ENCODE peak calls at places on chromosomes 4 and X, in four cellular contexts. H, Z, Q and S are unnamed samples.

GRCh38 chr4:87122252-87122651 is 98.2 kb downstream of the KLHL8 start:
- DNase-seq in H (no peak), Z (no peak), Q (no peak), S (peak; percentile 80)

GRCh38 chr4:189792819-189793618 is 147.7 kb upstream of the FRG1 start:
- DNase-seq in H (no peak), Z (peak; percentile 49), Q (peak; percentile 64), S (peak; percentile 77)

GRCh38 chrX:143027262-143027661 is 1.5 kb downstream of the SPANXN4 start:
- DNase-seq in H (no peak), Z (no peak), Q (no peak), S (no peak)

GRCh38 chrX:53247928-53248327 is 22.9 kb upstream of the KDM5C start:
- DNase-seq in H (no peak), Z (no peak), Q (no peak), S (no peak)

GRCh38 chrX:46683023-46683422 is 75.9 kb downstream of the SLC9A7 start:
- DNase-seq in H (no peak), Z (no peak), Q (no peak), S (no peak)

GRCh38 chr4:75834095-75834771 is 68.0 kb downstream of the PPEF2 start:
- DNase-seq in H (no peak), Z (no peak), Q (no peak), S (no peak)

GRCh38 chrX:110131031-110131430 is 128.1 kb downstream of the TMEM164 start:
- DNase-seq in H (no peak), Z (no peak), Q (no peak), S (no peak)

GRCh38 chr4:72536443-72536842 is 32.6 kb downstream of the ADAMTS3 start:
- DNase-seq in H (no peak), Z (no peak), Q (no peak), S (no peak)

GRCh38 chrX:31572396-31572795 is 500.6 kb upstream of the FTHL17 start:
- DNase-seq in H (no peak), Z (no peak), Q (no peak), S (no peak)

GRCh38 chrX:9148626-9149385 is 114.9 kb upstream of the FAM9B start:
- DNase-seq in H (no peak), Z (no peak), Q (no peak), S (no peak)

GRCh38 chr4:184732126-184732525 is 1.8 kb downstream of the CENPU start:
- DNase-seq in H (no peak), Z (no peak), Q (no peak), S (no peak)

GRCh38 chr4:95410387-95411005 is 138.3 kb downstream of the UNC5C start:
- DNase-seq in H (no peak), Z (no peak), Q (no peak), S (no peak)

GRCh38 chr4:29536745-29537144 is 1183.4 kb upstream of the PCDH7 start:
- DNase-seq in H (no peak), Z (no peak), Q (no peak), S (no peak)

GRCh38 chrX:71652405-71652804 is 14.9 kb upstream of the LOC101059915 start:
- DNase-seq in H (no peak), Z (no peak), Q (no peak), S (no peak)

GRCh38 chr4:93825551-93826216 is 2.9 kb upstream of the ATOH1 start:
- DNase-seq in H (no peak), Z (no peak), Q (no peak), S (no peak)

GRCh38 chr4:121147923-121148443 is 16.1 kb downstream of the TNIP3 start:
- DNase-seq in H (no peak), Z (no peak), Q (no peak), S (no peak)

GRCh38 chr4:336893-337142 is 796 bp upstream of the ZNF141 start:
- DNase-seq in H (no peak), Z (no peak), Q (no peak), S (peak; percentile 83)

GRCh38 chr4:337143-337931 is at the start of gene ZNF141:
- DNase-seq in H (peak; percentile 99), Z (peak; percentile 96), Q (peak; percentile 95), S (peak; percentile 99)

GRCh38 chr4:338759-339097 is 1.1 kb downstream of the ZNF141 start:
- DNase-seq in H (no peak), Z (no peak), Q (peak; percentile 16), S (no peak)

GRCh38 chr4:337932-338758 is 531 bp downstream of the ZNF141 start:
- DNase-seq in H (peak; percentile 93), Z (no peak), Q (peak; percentile 53), S (no peak)

DNA sequence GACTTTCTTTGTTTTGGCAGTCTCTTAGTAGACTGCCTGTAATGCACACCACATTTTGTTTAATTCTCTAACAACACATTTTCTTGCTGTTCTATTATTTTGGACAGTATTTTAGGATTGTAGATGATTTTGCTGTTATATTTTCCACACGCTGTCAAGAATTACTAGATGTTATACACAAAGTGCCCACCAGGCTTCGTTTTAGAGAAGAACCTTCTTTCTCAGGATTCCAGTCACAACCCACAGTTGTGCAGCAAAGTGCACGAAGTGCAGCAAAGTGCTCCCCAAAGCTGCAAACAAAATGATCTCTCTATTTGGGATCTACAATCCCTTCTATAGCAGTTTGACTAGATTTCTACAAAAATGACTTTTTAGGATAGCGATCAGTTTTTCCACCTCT is 2.4 kb downstream of the ZNF141 start:
- DNase-seq in H (no peak), Z (no peak), Q (no peak), S (no peak)
- H3K9me3 ChIP-seq in H (no peaks in the 10 kb centered on the region), Z (peaks cover 45% of the 10 kb centered on the region), Q (peaks cover 22% of the 10 kb centered on the region), S (peaks cover 2% of the 10 kb centered on the region)

GRCh38 chrX:69258893-69259292 is 93.6 kb upstream of the PJA1 start:
- DNase-seq in H (no peak), Z (no peak), Q (no peak), S (no peak)
- H3K27me3 ChIP-seq in H (peaks cover 4% of the 10 kb centered on the region), Z (no peaks in the 10 kb centered on the region), Q (no peaks in the 10 kb centered on the region), S (no peaks in the 10 kb centered on the region)

DNA sequence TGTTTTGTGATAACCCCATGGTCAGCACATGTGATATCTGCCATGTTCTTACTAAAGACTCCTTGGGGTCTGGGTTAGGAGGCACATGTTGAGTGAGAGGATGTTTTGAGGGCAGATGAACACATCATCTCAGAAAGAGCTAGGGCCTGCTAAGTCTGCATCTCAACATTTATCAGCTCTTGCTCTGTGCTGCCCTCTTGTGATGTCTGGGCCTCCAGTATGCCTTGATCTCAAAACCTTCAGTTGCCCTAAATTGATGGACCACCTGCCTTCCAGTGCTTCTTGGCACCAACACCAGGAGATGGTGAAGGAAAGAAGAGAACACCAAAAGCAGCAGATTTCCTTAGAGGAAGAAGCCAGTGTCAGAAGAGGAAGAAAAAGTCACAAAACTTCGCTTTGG is 22.5 kb downstream of the MID1 start:
- DNase-seq in H (no peak), Z (no peak), Q (no peak), S (no peak)
- TF ChIP-seq CTCF in H (no peak), Z (peak; percentile 55), Q (peak; percentile 53), S (no peak)

GRCh38 chrX:42951747-42952146 is 173.8 kb upstream of the PPP1R2C start:
- DNase-seq in H (no peak), Z (no peak), Q (no peak), S (no peak)
- H3K9me3 ChIP-seq in H (no peaks in the 10 kb centered on the region), Z (no peaks in the 10 kb centered on the region), Q (no peaks in the 10 kb centered on the region), S (no peaks in the 10 kb centered on the region)

GRCh38 chr4:113013746-113014145 is 35.7 kb upstream of the ANK2 start:
- DNase-seq in H (no peak), Z (no peak), Q (no peak), S (no peak)
- H3K27me3 ChIP-seq in H (no peaks in the 10 kb centered on the region), Z (no peaks in the 10 kb centered on the region), Q (no peaks in the 10 kb centered on the region), S (no peaks in the 10 kb centered on the region)

GRCh38 chrX:38192007-38192625 is 28.6 kb downstream of the SRPX start:
- DNase-seq in H (no peak), Z (no peak), Q (no peak), S (no peak)
- TF ChIP-seq CTCF in H (no peak), Z (peak; percentile 55), Q (peak; percentile 47), S (no peak)

DNA sequence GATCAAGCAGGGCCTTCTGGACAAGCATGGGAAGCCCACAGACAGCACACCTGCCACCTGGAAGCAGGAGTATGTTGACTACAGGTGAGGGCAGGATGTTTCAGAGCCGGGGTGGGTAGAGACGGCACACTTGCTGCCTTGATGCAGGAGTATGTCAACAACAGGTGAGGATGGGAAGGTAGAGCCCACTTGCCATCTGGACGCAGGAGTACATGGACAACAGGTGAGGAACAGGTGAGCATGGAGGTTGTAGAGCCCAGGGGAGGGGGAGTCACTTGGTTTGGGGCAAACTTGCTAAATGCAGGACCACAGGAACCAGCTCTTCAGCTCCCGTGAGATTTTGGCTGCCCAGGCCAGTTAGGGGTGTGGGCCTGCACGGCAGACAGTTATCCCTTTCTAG is 12.0 kb downstream of the DKC1 start:
- DNase-seq in H (no peak), Z (no peak), Q (no peak), S (no peak)
- H3K9me3 ChIP-seq in H (no peaks in the 10 kb centered on the region), Z (no peaks in the 10 kb centered on the region), Q (no peaks in the 10 kb centered on the region), S (no peaks in the 10 kb centered on the region)

DNA sequence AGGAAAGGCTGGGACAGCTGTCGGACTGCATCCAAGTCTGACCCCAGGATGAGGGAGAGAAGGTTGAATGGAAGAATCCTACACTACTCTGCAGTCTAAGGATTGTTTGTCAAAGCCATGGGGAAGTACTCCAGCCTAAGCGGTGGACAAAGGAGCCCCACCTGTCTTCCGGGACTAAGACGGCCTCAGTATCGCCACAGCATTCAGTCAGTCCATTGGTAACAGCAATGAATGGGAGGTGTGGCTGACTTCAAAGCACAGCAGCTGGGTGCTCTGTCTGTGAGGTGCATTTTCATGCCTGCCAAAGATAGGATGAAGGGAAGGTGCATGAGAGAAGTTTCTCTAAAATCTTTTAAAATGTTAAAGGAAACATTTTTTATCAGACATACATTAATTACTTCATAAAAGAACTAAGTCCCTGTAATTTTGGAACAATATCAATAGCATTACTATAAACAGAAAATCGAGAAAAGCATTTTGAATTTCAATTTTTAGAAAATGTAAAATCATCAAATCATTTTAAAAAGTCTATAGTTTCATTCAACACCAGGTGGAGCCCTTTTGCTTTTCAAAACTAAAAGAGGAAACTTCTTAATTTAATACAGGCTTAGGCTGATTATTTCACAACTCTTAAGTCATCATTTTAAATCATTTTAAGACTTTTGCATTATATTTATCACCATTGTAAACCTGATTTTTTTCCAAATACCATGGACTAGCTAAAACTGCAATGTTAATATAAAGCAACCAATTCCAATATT is 27.6 kb upstream of the INTU start:
- DNase-seq in H (no peak), Z (no peak), Q (no peak), S (no peak)
- H3K27me3 ChIP-seq in H (no peaks in the 10 kb centered on the region), Z (peaks cover 13% of the 10 kb centered on the region), Q (no peaks in the 10 kb centered on the region), S (peaks cover 6% of the 10 kb centered on the region)